ENCODE peak calls at places on chromosome X, in six cellular contexts. E is IMR-90, G is H1, Y is H9, A is neuronal stem cell, Q is trophoblast cell. J is an unnamed sample.
A peak's percentile ranks its signal among the peaks of the same experiment; 100 is the strongest.

GRCh38 chrX:27597506-27597905 is 7.4 kb downstream of the DCAF8L2 start:
- DNase-seq in E (no peak), G (no peak), Y (no peak), A (no peak), Q (no peak), J (no peak)

GRCh38 chrX:13827693-13828092 is 10.8 kb upstream of the GPM6B start:
- DNase-seq in E (no peak), G (no peak), Y (no peak), A (no peak), Q (no peak), J (no peak)

GRCh38 chrX:8044861-8045434 is 117.7 kb upstream of the PNPLA4 start:
- DNase-seq in E (no peak), G (no peak), Y (no peak), A (no peak), Q (peak; percentile 47), J (no peak)

GRCh38 chrX:153556767-153557166 is 39.3 kb downstream of the ATP2B3 start:
- DNase-seq in E (no peak), G (no peak), Y (no peak), A (no peak), Q (no peak), J (no peak)

GRCh38 chrX:78119521-78120227 is 15.6 kb downstream of the PGK1 start:
- DNase-seq in E (no peak), G (no peak), Y (no peak), A (no peak), Q (peak; percentile 18), J (no peak)

GRCh38 chrX:136477026-136477425 is 10.7 kb upstream of the BRS3 start:
- DNase-seq in E (no peak), G (no peak), Y (no peak), A (no peak), Q (peak; percentile 70), J (no peak)

GRCh38 chrX:13837290-13837745 is 20.4 kb upstream of the GPM6B start:
- DNase-seq in E (no peak), G (no peak), Y (no peak), A (peak; percentile 5), Q (no peak), J (peak; percentile 15)

GRCh38 chrX:140918398-140919043 is 83.9 kb upstream of the SPANXB1 start:
- DNase-seq in E (peak; percentile 54), G (peak; percentile 47), Y (peak; percentile 71), A (peak; percentile 30), Q (peak; percentile 35), J (peak; percentile 75)

GRCh38 chrX:66632473-66632872 is 6.4 kb downstream of the EDA2R start:
- DNase-seq in E (peak; percentile 28), G (no peak), Y (no peak), A (no peak), Q (no peak), J (no peak)

GRCh38 chrX:11336201-11336600 is 43.0 kb downstream of the AMELX start:
- DNase-seq in E (no peak), G (no peak), Y (no peak), A (no peak), Q (no peak), J (no peak)

GRCh38 chrX:18769364-18769763 is 61.9 kb downstream of the PPEF1 start:
- DNase-seq in E (no peak), G (no peak), Y (no peak), A (no peak), Q (no peak), J (no peak)

GRCh38 chrX:47523713-47524166 is 37.3 kb upstream of the ARAF start:
- DNase-seq in E (no peak), G (peak; percentile 59), Y (no peak), A (no peak), Q (no peak), J (no peak)

GRCh38 chrX:155888139-155888538 is 7.0 kb downstream of the VAMP7 start:
- DNase-seq in E (peak; percentile 87), G (no peak), Y (no peak), A (no peak), Q (peak; percentile 18), J (peak; percentile 72)

GRCh38 chrX:115939636-115940160 is 230.8 kb upstream of the AGTR2 start:
- DNase-seq in E (no peak), G (no peak), Y (no peak), A (no peak), Q (no peak), J (no peak)

GRCh38 chrX:51461053-51462050 is 35.0 kb downstream of the NUDT11 start:
- DNase-seq in E (peak; percentile 42), G (no peak), Y (peak; percentile 39), A (peak; percentile 15), Q (peak; percentile 58), J (peak; percentile 36)

GRCh38 chrX:68938244-68939004 is 109.6 kb downstream of the EFNB1 start:
- DNase-seq in E (peak; percentile 47), G (peak; percentile 30), Y (peak; percentile 24), A (no peak), Q (no peak), J (peak; percentile 21)

GRCh38 chrX:22296871-22297270 is 24.2 kb downstream of the CBLL2 start:
- DNase-seq in E (no peak), G (no peak), Y (no peak), A (no peak), Q (no peak), J (no peak)

GRCh38 chrX:44675364-44676024 is 132.8 kb upstream of the FUNDC1 start:
- DNase-seq in E (peak; percentile 91), G (no peak), Y (peak; percentile 30), A (no peak), Q (no peak), J (peak; percentile 9)

GRCh38 chrX:84248226-84248625 is 60.2 kb upstream of the RPS6KA6 start:
- DNase-seq in E (peak; percentile 79), G (no peak), Y (no peak), A (no peak), Q (peak; percentile 31), J (peak; percentile 69)

GRCh38 chrX:24276011-24276410 is 37.9 kb downstream of the SUPT20HL2 start:
- DNase-seq in E (no peak), G (no peak), Y (no peak), A (no peak), Q (no peak), J (no peak)

GRCh38 chrX:11205796-11206195 is 87.4 kb upstream of the AMELX start:
- DNase-seq in E (no peak), G (no peak), Y (no peak), A (no peak), Q (no peak), J (no peak)

GRCh38 chrX:54288277-54288676 is 69.6 kb downstream of the WNK3 start:
- DNase-seq in E (peak; percentile 0), G (no peak), Y (no peak), A (no peak), Q (no peak), J (peak; percentile 0)

GRCh38 chrX:119784747-119785446 is 6.5 kb downstream of the RPL39 start:
- DNase-seq in E (peak; percentile 23), G (peak; percentile 51), Y (peak; percentile 48), A (no peak), Q (peak; percentile 52), J (peak; percentile 38)

GRCh38 chrX:111812889-111813563 is 63.0 kb upstream of the TRPC5OS start:
- DNase-seq in E (no peak), G (no peak), Y (no peak), A (no peak), Q (no peak), J (no peak)

GRCh38 chrX:70032797-70033196 is 16.9 kb downstream of the AWAT2 start:
- DNase-seq in E (no peak), G (no peak), Y (no peak), A (no peak), Q (no peak), J (no peak)

GRCh38 chrX:136496359-136496767 is 1.0 kb upstream of the HTATSF1 start:
- DNase-seq in E (no peak), G (no peak), Y (no peak), A (no peak), Q (no peak), J (no peak)

DNA sequence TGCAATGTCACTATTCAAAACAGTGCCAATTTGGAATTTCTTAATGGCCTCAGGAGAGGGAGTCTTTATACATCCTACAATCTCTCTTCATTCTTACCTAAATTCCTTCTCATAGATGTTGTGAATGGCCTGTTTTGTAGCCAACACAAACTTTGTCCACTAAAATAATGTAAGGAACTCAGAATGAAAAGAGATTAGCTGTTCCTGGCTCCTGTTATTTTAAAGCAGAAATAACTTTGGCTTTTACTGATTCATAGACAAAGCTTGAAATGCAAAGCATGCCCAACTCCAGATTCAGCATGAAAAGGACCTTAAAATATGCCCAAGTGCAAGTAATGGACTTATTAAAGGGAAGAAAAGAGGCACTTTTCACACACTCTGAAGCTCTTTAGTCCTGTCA is 146.0 kb upstream of the GPC4 start:
- DNase-seq in E (no peak), G (no peak), Y (no peak), A (no peak), Q (peak; percentile 61), J (no peak)
- H3K14ac ChIP-seq in E (no peak overlapping the region), G (no peak overlapping the region), Y (no peak overlapping the region), A (no peak overlapping the region), Q (no peak overlapping the region), J (no peak overlapping the region)

GRCh38 chrX:148902581-148902980 is 402.2 kb downstream of the AFF2 start:
- DNase-seq in E (no peak), G (no peak), Y (no peak), A (no peak), Q (no peak), J (no peak)
- H3K27me3 ChIP-seq in E (no peaks in the 10 kb centered on the region), G (no peaks in the 10 kb centered on the region), Y (no peaks in the 10 kb centered on the region), A (no peaks in the 10 kb centered on the region), Q (no peaks in the 10 kb centered on the region), J (no peaks in the 10 kb centered on the region)

GRCh38 chrX:133923548-133923947 is 61.8 kb downstream of the GPC3 start:
- DNase-seq in E (no peak), G (no peak), Y (no peak), A (no peak), Q (peak; percentile 18), J (no peak)
- H3K14ac ChIP-seq in E (no peak overlapping the region), G (no peak overlapping the region), Y (no peak overlapping the region), A (no peak overlapping the region), Q (no peak overlapping the region), J (no peak overlapping the region)

GRCh38 chrX:134396174-134396573 is 63.8 kb upstream of the HPRT1 start:
- DNase-seq in E (peak; percentile 17), G (no peak), Y (no peak), A (no peak), Q (peak; percentile 34), J (peak; percentile 28)
- H3K27me3 ChIP-seq in E (no peaks in the 10 kb centered on the region), G (no peaks in the 10 kb centered on the region), Y (no peaks in the 10 kb centered on the region), A (no peaks in the 10 kb centered on the region), Q (no peaks in the 10 kb centered on the region), J (no peaks in the 10 kb centered on the region)

GRCh38 chrX:105696870-105697269 is 125.5 kb upstream of the NRK start:
- DNase-seq in E (no peak), G (no peak), Y (no peak), A (no peak), Q (no peak), J (no peak)
- H3K14ac ChIP-seq in E (no peak overlapping the region), G (no peak overlapping the region), Y (no peak overlapping the region), A (no peak overlapping the region), Q (no peak overlapping the region), J (no peak overlapping the region)